ENCODE peak calls at places on chromosomes 2 and 18, in nine cellular contexts. L is gastrocnemius medialis, A is transverse colon, W is neural progenitor cell, E is heart right ventricle, P is Caco-2, B is stomach, V is H9, Q is prostate gland. U is an unnamed sample. For H3K4me1, the result is how much of the 10 kb centered on the place peaks cover.

GRCh38 chr2:45922577-45922988 is 271.1 kb downstream of the PRKCE start:
- DNase-seq in P (no peak), E (peak), V (no peak), B (no peak), Q (no peak), A (no peak), L (no peak), W (peak), U (no peak)

GRCh38 chr2:191247381-191248057 is 2.3 kb downstream of the MYO1B start:
- DNase-seq in L (no peak), E (peak), Q (no peak), B (no peak), P (peak), A (no peak), V (no peak), W (no peak), U (peak)

GRCh38 chr2:154886316-154886715 is 187.8 kb downstream of the KCNJ3 start:
- DNase-seq in Q (no peak), L (no peak), W (no peak), P (no peak), V (no peak), E (no peak), B (no peak), A (no peak), U (no peak)

GRCh38 chr2:145245268-145245667 is 725.3 kb upstream of the ZEB2 start:
- DNase-seq in A (no peak), W (no peak), E (no peak), L (no peak), V (no peak), P (no peak), B (no peak), Q (no peak), U (no peak)

GRCh38 chr18:59918320-59918755 is 18.5 kb downstream of the PMAIP1 start:
- DNase-seq in P (no peak), A (peak), Q (no peak), W (peak), V (peak), B (peak), L (peak), E (no peak), U (peak)

GRCh38 chr2:8447610-8448221 is 234.1 kb upstream of the ID2 start:
- DNase-seq in L (no peak), E (no peak), V (no peak), B (no peak), A (no peak), W (no peak), Q (no peak), P (peak), U (no peak)

GRCh38 chr2:77839102-77839501 is 316.9 kb upstream of the LRRTM4 start:
- DNase-seq in L (no peak), V (no peak), B (no peak), E (no peak), W (no peak), A (no peak), Q (no peak), P (no peak), U (no peak)

GRCh38 chr18:9285604-9286003 is 49.0 kb upstream of the TWSG1 start:
- DNase-seq in V (no peak), Q (no peak), P (no peak), B (no peak), E (no peak), A (no peak), L (no peak), W (no peak), U (no peak)

GRCh38 chr18:65091737-65092329 is 659.0 kb upstream of the CDH7 start:
- DNase-seq in W (peak), V (peak), B (no peak), E (no peak), Q (no peak), L (no peak), P (no peak), A (no peak), U (no peak)

GRCh38 chr2:112985090-112985489 is 7.3 kb downstream of the IL36G start:
- DNase-seq in E (no peak), W (no peak), A (no peak), B (no peak), L (no peak), V (no peak), Q (no peak), P (no peak), U (no peak)

GRCh38 chr18:10908760-10909159 is 240.6 kb downstream of the PIEZO2 start:
- DNase-seq in P (no peak), V (no peak), A (no peak), L (no peak), E (no peak), W (no peak), B (no peak), Q (no peak), U (no peak)

GRCh38 chr2:172734711-172735645 is 667 bp upstream of the RAPGEF4 start:
- DNase-seq in E (no peak), B (no peak), A (no peak), V (no peak), L (no peak), P (no peak), Q (no peak), W (peak), U (no peak)

GRCh38 chr2:172285010-172285621 is 142.3 kb upstream of the ITGA6 start:
- DNase-seq in W (peak), V (peak), P (no peak), E (peak), B (no peak), Q (no peak), L (no peak), A (no peak), U (no peak)

GRCh38 chr2:196173505-196173904 is 2.1 kb upstream of the STK17B start:
- DNase-seq in B (no peak), W (no peak), Q (no peak), V (no peak), A (no peak), P (no peak), E (no peak), L (no peak), U (no peak)

GRCh38 chr2:231130657-231131056 is 5.8 kb upstream of the HTR2B start:
- DNase-seq in A (no peak), W (no peak), E (no peak), B (no peak), V (no peak), L (no peak), Q (no peak), P (no peak), U (no peak)

GRCh38 chr2:182649316-182649715 is 66.7 kb upstream of the DNAJC10 start:
- DNase-seq in V (peak), P (peak), B (no peak), E (peak), Q (no peak), A (peak), W (peak), L (no peak), U (no peak)

GRCh38 chr2:201852878-201853415 is 46.6 kb downstream of the CDK15 start:
- DNase-seq in A (no peak), L (no peak), E (no peak), B (no peak), Q (no peak), V (no peak), W (peak), P (no peak), U (no peak)

GRCh38 chr2:113831156-113831555 is 58.7 kb upstream of the ACTR3 start:
- DNase-seq in V (no peak), W (no peak), Q (peak), E (no peak), L (no peak), A (no peak), B (no peak), P (peak), U (no peak)

GRCh38 chr2:127628767-127629614 is 17.0 kb upstream of the GPR17 start:
- DNase-seq in Q (no peak), P (no peak), B (no peak), W (no peak), A (no peak), V (no peak), E (no peak), L (no peak), U (peak)

GRCh38 chr18:29164020-29164706 is 987.2 kb upstream of the CDH2 start:
- DNase-seq in W (no peak), P (no peak), L (no peak), V (no peak), E (no peak), B (no peak), Q (no peak), A (no peak), U (no peak)

GRCh38 chr2:100422320-100422719 is 4.9 kb upstream of the CHST10 start:
- DNase-seq in W (peak), Q (no peak), V (peak), P (no peak), L (no peak), E (no peak), B (no peak), A (no peak), U (no peak)

GRCh38 chr2:128288781-128289180 is 29.9 kb downstream of the HS6ST1 start:
- DNase-seq in P (no peak), Q (no peak), W (no peak), A (no peak), E (no peak), L (no peak), B (no peak), V (no peak), U (peak)

GRCh38 chr18:13597068-13597467 is 129.3 kb downstream of the FAM210A start:
- DNase-seq in B (no peak), V (no peak), P (no peak), W (no peak), E (no peak), A (no peak), Q (no peak), L (no peak), U (no peak)

GRCh38 chr2:218229851-218230250 is 12.9 kb downstream of the ARPC2 start:
- DNase-seq in L (no peak), B (no peak), P (no peak), E (no peak), A (peak), V (no peak), W (no peak), Q (no peak), U (peak)

GRCh38 chr2:218228366-218229092 is 11.5 kb downstream of the ARPC2 start:
- DNase-seq in Q (no peak), L (no peak), A (no peak), P (no peak), B (no peak), W (no peak), E (no peak), V (no peak), U (no peak)

GRCh38 chr2:218229239-218229638 is 12.2 kb downstream of the ARPC2 start:
- DNase-seq in Q (peak), L (no peak), A (no peak), W (no peak), P (no peak), V (no peak), E (no peak), B (no peak), U (no peak)

GRCh38 chr2:218224206-218224605 is 7.2 kb downstream of the ARPC2 start:
- DNase-seq in L (no peak), P (no peak), A (no peak), E (no peak), Q (no peak), V (no peak), W (no peak), B (no peak), U (no peak)

GRCh38 chr2:218226903-218227302 is 9.9 kb downstream of the ARPC2 start:
- DNase-seq in L (no peak), P (no peak), B (no peak), E (no peak), W (no peak), A (no peak), Q (no peak), V (no peak), U (no peak)
- H3K4me1 ChIP-seq in L (half or more), P (under half), B (under half), E (half or more), W (under half), A (half or more), Q (under half), V (under half), U (half or more)

GRCh38 chr2:233915133-233915532 is 2.0 kb upstream of the TRPM8 start:
- DNase-seq in P (no peak), V (no peak), L (no peak), Q (no peak), W (peak), E (no peak), A (no peak), B (no peak), U (no peak)
- TF ChIP-seq CTCF in P (no peak), V (peak), L (no peak), Q (peak), W (peak), E (no peak), A (no peak), B (no peak), U (no peak)

GRCh38 chr2:74507145-74507925 is at the start of gene PCGF1:
- DNase-seq in Q (peak), A (peak), V (peak), B (peak), L (peak), P (peak), E (peak), W (peak), U (peak)
- H3K4me1 ChIP-seq in Q (under half), A (under half), V (under half), B (under half), L (under half), P (under half), E (under half), W (under half), U (under half)

DNA sequence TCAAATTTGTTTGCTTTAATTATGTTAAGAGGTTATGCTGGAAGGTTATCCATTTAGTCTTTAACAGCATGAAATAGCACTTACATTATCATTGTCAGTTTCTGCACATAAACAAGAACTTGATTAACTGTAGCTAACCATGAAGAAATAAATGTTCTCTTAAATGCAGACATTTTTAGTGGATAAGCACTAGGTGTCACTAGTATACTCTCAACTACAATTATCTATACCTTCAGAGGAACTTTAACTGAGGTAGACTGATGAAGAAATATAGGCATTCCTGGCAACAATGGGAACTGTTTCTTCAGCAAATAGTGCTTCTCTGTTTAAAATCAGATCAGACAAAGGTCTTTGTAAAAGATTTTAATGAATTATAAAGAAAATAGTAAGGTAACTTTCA is 178.8 kb upstream of the CHST9 start:
- DNase-seq in B (no peak), P (no peak), V (no peak), L (no peak), E (no peak), A (no peak), W (no peak), Q (no peak), U (no peak)
- TF ChIP-seq CTCF in B (peak), P (no peak), V (peak), L (peak), E (peak), A (no peak), W (peak), Q (peak), U (no peak)

DNA sequence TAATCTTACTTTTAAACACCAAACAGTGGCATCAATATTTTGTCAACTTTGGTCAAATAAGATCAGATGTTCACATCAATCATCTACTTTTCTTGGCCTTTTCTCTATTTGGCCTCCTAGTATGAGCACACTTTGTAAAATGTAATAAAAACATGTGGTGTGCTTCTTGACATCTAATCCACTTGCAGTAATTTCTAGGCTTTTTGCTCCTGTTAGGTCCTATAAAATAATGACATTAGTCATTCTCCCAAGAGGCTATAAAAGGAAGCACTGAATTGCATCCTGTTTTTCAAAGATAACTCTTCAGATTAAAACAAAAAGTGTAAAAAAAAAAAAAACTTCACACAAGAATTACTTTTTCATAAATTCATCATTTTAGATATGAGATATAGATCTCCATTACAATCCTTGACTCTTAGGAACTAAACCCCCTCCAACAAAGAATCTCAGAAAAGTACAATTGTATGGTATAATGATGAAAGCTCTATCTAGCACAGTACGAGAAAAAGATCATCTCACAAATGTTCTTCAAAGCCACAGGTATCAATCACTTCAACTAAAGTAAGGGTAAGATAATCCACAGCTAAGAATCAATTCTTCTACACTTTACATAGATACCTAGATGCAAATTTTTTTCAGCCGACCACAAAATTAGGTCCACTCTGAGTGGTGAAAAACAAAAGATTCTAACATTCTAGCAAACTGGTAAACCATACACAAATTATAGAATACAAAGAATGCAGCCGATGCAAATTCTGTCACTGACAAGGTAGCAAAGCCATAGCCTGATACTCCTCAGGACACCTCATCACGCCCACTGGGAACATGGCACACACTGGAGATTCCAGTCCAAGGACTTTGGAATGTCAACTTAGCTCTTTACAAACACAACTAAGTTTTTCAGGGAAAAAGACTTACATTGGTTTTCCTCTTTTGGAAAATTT is 2.7 kb downstream of the BCL2 start:
- DNase-seq in P (no peak), E (no peak), L (no peak), B (no peak), W (no peak), V (no peak), Q (no peak), A (peak), U (no peak)
- H3K4me1 ChIP-seq in P (under half), E (under half), L (under half), B (under half), W (under half), V (under half), Q (under half), A (under half), U (under half)

GRCh38 chr2:4354678-4355077 is 651.3 kb downstream of the DCDC2C start:
- DNase-seq in A (no peak), E (peak), V (peak), W (peak), B (no peak), Q (no peak), L (no peak), P (peak), U (no peak)
- TF ChIP-seq CTCF in A (no peak), E (peak), V (peak), W (peak), B (no peak), Q (no peak), L (no peak), P (peak), U (no peak)

GRCh38 chr18:21742323-21742687 is 1.7 kb downstream of the MIB1 start:
- DNase-seq in E (no peak), V (no peak), B (no peak), W (no peak), P (no peak), L (no peak), A (no peak), Q (no peak), U (no peak)

GRCh38 chr18:21747764-21748693 is 7.4 kb downstream of the MIB1 start:
- DNase-seq in V (no peak), W (no peak), L (no peak), A (no peak), Q (no peak), E (no peak), B (no peak), P (no peak), U (no peak)

GRCh38 chr18:21745234-21745633 is 4.6 kb downstream of the MIB1 start:
- DNase-seq in E (no peak), V (no peak), Q (no peak), A (no peak), P (no peak), B (no peak), W (no peak), L (no peak), U (no peak)

GRCh38 chr18:21743166-21743831 is 2.7 kb downstream of the MIB1 start:
- DNase-seq in W (no peak), E (no peak), Q (no peak), B (no peak), A (no peak), V (no peak), P (no peak), L (no peak), U (no peak)

GRCh38 chr18:21747268-21747667 is 6.7 kb downstream of the MIB1 start:
- DNase-seq in W (no peak), Q (no peak), A (no peak), E (no peak), L (no peak), P (no peak), V (no peak), B (no peak), U (no peak)
- H3K4me1 ChIP-seq in W (under half), Q (under half), A (under half), E (under half), L (half or more), P (under half), V (under half), B (under half), U (under half)

GRCh38 chr2:120453635-120453998 is 107.7 kb downstream of the INHBB start:
- DNase-seq in B (no peak), P (no peak), L (no peak), W (no peak), Q (no peak), A (no peak), E (no peak), V (no peak), U (no peak)
- TF ChIP-seq CTCF in B (no peak), P (no peak), L (no peak), W (no peak), Q (no peak), A (no peak), E (no peak), V (no peak), U (no peak)

GRCh38 chr2:9765611-9766531 is 77.4 kb upstream of the TAF1B start:
- DNase-seq in V (peak), B (no peak), A (peak), Q (no peak), P (no peak), W (no peak), E (no peak), L (no peak), U (peak)
- H3K4me1 ChIP-seq in V (under half), B (under half), A (under half), Q (under half), P (under half), W (under half), E (under half), L (under half), U (under half)